ENCODE peak calls at places on chromosome 9, in nine cellular contexts. T is colonic mucosa, O is body of pancreas, B is NCI-H510A treated with DMSO at 0.1 percent for 48 hours, X is heart left ventricle, M is GM23248, P is GM10248, W is GM19239, L is neural crest cell. Q is an unnamed sample.

GRCh38 chr9:38284768-38285080 is 107.8 kb upstream of the ALDH1B1 start:
- DNase-seq in T (no peak), O (no peak), B (no peak), X (no peak), M (no peak), P (no peak), W (no peak), L (no peak), Q (no peak)

GRCh38 chr9:31847963-31848362 is 536.5 kb upstream of the ACO1 start:
- DNase-seq in T (no peak), O (no peak), B (no peak), X (no peak), M (no peak), P (no peak), W (no peak), L (no peak), Q (no peak)

GRCh38 chr9:21709464-21710058 is 92.9 kb upstream of the MTAP start:
- DNase-seq in T (peak; percentile 70), O (peak; percentile 63), B (peak; percentile 24), X (no peak), M (peak; percentile 65), P (peak; percentile 17), W (peak; percentile 9), L (peak; percentile 69), Q (no peak)

GRCh38 chr9:126459965-126460843 is 133.6 kb downstream of the MVB12B start:
- DNase-seq in T (no peak), O (no peak), B (no peak), X (no peak), M (no peak), P (no peak), W (no peak), L (no peak), Q (no peak)

GRCh38 chr9:130715270-130716077 is 21.9 kb downstream of the EXOSC2 start:
- DNase-seq in T (no peak), O (no peak), B (no peak), X (no peak), M (peak; percentile 62), P (no peak), W (no peak), L (no peak), Q (no peak)

GRCh38 chr9:8486095-8486494 is 686.5 kb upstream of the DMAC1 start:
- DNase-seq in T (peak; percentile 45), O (peak; percentile 16), B (no peak), X (no peak), M (no peak), P (no peak), W (no peak), L (no peak), Q (no peak)

GRCh38 chr9:71487046-71487445 is 281.3 kb downstream of the CEMIP2 start:
- DNase-seq in T (no peak), O (no peak), B (no peak), X (no peak), M (peak; percentile 51), P (no peak), W (no peak), L (no peak), Q (no peak)

GRCh38 chr9:109507421-109507838 is 9.3 kb upstream of the PTPN3 start:
- DNase-seq in T (no peak), O (no peak), B (no peak), X (no peak), M (peak; percentile 89), P (no peak), W (no peak), L (no peak), Q (no peak)

GRCh38 chr9:98570663-98571440 is 137.9 kb downstream of the GABBR2 start:
- DNase-seq in T (no peak), O (no peak), B (no peak), X (no peak), M (no peak), P (no peak), W (no peak), L (no peak), Q (no peak)

GRCh38 chr9:98867434-98868168 is 60.1 kb downstream of the GALNT12 start:
- DNase-seq in T (peak; percentile 60), O (peak; percentile 86), B (no peak), X (peak; percentile 86), M (peak; percentile 93), P (no peak), W (no peak), L (no peak), Q (no peak)

GRCh38 chr9:86341007-86341491 is 13.2 kb downstream of the TUT7 start:
- DNase-seq in T (no peak), O (no peak), B (no peak), X (no peak), M (peak; percentile 40), P (no peak), W (no peak), L (no peak), Q (no peak)

GRCh38 chr9:126915281-126915816 is 767 bp downstream of the RALGPS1 start:
- DNase-seq in T (peak; percentile 87), O (peak; percentile 92), B (peak; percentile 42), X (no peak), M (peak; percentile 19), P (no peak), W (no peak), L (no peak), Q (peak; percentile 37)

GRCh38 chr9:135288054-135288453 is 191.5 kb upstream of the PPP1R26 start:
- DNase-seq in T (no peak), O (no peak), B (no peak), X (no peak), M (no peak), P (no peak), W (no peak), L (no peak), Q (no peak)